ENCODE peak calls at places on chromosomes 7 and 10, in six cellular contexts. E is NB4, S is psoas muscle, J is body of pancreas, G is astrocyte of the spinal cord, V is PC-9. Q is an unnamed sample.
A peak's percentile ranks its signal among the peaks of the same experiment; 100 is the strongest.

GRCh38 chr7:142813262-142813661 is 41.6 kb upstream of the EPHB6 start:
- DNase-seq in E (no peak), V (peak; percentile 100), G (peak; percentile 70), S (no peak), J (no peak), Q (no peak)

GRCh38 chr10:45386657-45387056 is 12.6 kb downstream of the ALOX5 start:
- DNase-seq in G (no peak), E (no peak), V (no peak), S (no peak), J (no peak), Q (no peak)

GRCh38 chr10:61643316-61643751 is 19.4 kb upstream of the CABCOCO1 start:
- DNase-seq in E (no peak), V (no peak), G (peak; percentile 46), S (no peak), J (no peak), Q (no peak)

GRCh38 chr7:80324032-80324431 is 187.8 kb downstream of the GNAT3 start:
- DNase-seq in G (peak; percentile 75), V (peak; percentile 74), J (no peak), E (no peak), S (no peak), Q (no peak)

GRCh38 chr10:118763202-118763988 is 8.6 kb upstream of the CACUL1 start:
- DNase-seq in S (no peak), G (no peak), E (no peak), V (peak; percentile 91), J (no peak), Q (no peak)

GRCh38 chr7:95822717-95823116 is 50.4 kb downstream of the DYNC1I1 start:
- DNase-seq in E (no peak), V (no peak), S (no peak), J (no peak), G (no peak), Q (no peak)

GRCh38 chr10:25288181-25288580 is 113.4 kb downstream of the GPR158 start:
- DNase-seq in J (no peak), G (peak; percentile 1), E (no peak), V (no peak), S (no peak), Q (no peak)

GRCh38 chr10:99232357-99232999 is 3.2 kb downstream of the HPSE2 start:
- DNase-seq in S (peak; percentile 51), G (no peak), J (no peak), V (no peak), E (peak; percentile 5), Q (no peak)

GRCh38 chr10:101972761-101973160 is 83.2 kb downstream of the ARMH3 start:
- DNase-seq in V (no peak), G (no peak), S (no peak), J (no peak), E (no peak), Q (no peak)

GRCh38 chr7:69893915-69894314 is 295.6 kb downstream of the AUTS2 start:
- DNase-seq in V (no peak), E (peak; percentile 55), S (no peak), J (no peak), G (no peak), Q (no peak)

GRCh38 chr10:132520147-132520811 is 17.3 kb upstream of the INPP5A start:
- DNase-seq in G (peak; percentile 87), J (no peak), S (peak; percentile 63), E (no peak), V (no peak), Q (peak; percentile 77)

GRCh38 chr10:30389543-30389942 is 40.5 kb upstream of the MTPAP start:
- DNase-seq in J (no peak), E (no peak), G (no peak), V (no peak), S (no peak), Q (no peak)

GRCh38 chr10:30391266-30391665 is 42.2 kb upstream of the MTPAP start:
- DNase-seq in E (no peak), G (no peak), S (no peak), V (no peak), J (no peak), Q (no peak)

GRCh38 chr10:30396282-30396681 is 37.7 kb upstream of the MAP3K8 start:
- DNase-seq in E (peak; percentile 91), G (no peak), V (no peak), J (no peak), S (no peak), Q (no peak)

GRCh38 chr10:30390207-30390606 is 41.1 kb upstream of the MTPAP start:
- DNase-seq in J (no peak), E (no peak), S (no peak), G (no peak), V (no peak), Q (no peak)

GRCh38 chr10:30392564-30392990 is 41.4 kb upstream of the MAP3K8 start:
- DNase-seq in J (peak; percentile 74), E (peak; percentile 82), G (peak; percentile 43), V (no peak), S (peak; percentile 87), Q (peak; percentile 70)
- TF ChIP-seq CTCF in J (peak; percentile 82), E (peak; percentile 62), G (peak; percentile 92), V (peak; percentile 87), S (peak; percentile 95), Q (peak; percentile 89)

GRCh38 chr10:80545258-80545881 is 7.7 kb downstream of the SH2D4B start:
- DNase-seq in S (no peak), G (no peak), E (no peak), V (no peak), J (no peak), Q (no peak)
- TF ChIP-seq CTCF in S (no peak), G (no peak), E (no peak), V (no peak), J (no peak), Q (no peak)

DNA sequence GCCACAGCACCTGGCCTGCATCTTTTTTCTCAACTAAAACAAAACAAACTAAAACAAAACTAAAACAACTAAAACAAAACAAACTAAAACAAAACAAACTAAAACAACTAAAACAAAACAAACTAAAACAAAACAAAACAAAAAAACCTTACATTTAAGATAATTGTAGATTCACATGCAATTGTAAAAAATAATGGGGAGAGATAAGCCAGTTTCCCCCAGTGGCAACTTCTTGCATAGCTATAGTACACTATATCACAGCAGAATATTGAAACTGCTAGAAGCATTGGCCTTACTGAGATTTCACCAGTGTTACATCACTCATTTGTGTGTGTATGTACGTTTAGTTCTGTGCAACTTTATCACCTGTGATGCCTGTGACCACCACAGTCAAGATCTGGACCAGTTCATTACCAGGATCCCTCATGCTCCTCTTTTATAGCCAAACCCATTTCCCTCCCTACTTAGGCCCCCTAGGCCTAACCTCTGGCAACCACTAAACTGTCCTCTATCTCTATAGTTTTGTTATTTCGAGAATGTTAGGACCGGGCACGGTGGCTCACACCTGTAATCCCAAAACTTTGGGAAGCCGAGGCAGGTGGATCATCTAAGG is 9.3 kb downstream of the FXYD4 start:
- DNase-seq in J (no peak), S (no peak), V (peak; percentile 39), E (no peak), G (peak; percentile 38), Q (no peak)
- TF ChIP-seq CTCF in J (no peak), S (no peak), V (peak; percentile 46), E (peak; percentile 8), G (no peak), Q (no peak)

GRCh38 chr7:10721289-10721688 is 252.4 kb upstream of the PHF14 start:
- DNase-seq in G (no peak), V (no peak), J (no peak), E (no peak), S (no peak), Q (no peak)

GRCh38 chr7:10718768-10719167 is 254.9 kb upstream of the PHF14 start:
- DNase-seq in J (no peak), S (no peak), V (no peak), G (no peak), E (no peak), Q (no peak)

GRCh38 chr7:10723832-10724231 is 249.8 kb upstream of the PHF14 start:
- DNase-seq in S (no peak), G (no peak), J (no peak), V (no peak), E (no peak), Q (no peak)

GRCh38 chr7:10724449-10724848 is 249.2 kb upstream of the PHF14 start:
- DNase-seq in S (no peak), V (no peak), G (no peak), E (no peak), J (no peak), Q (no peak)

GRCh38 chr7:10720042-10720441 is 253.6 kb upstream of the PHF14 start:
- DNase-seq in V (no peak), J (no peak), S (no peak), E (no peak), G (no peak), Q (no peak)
- TF ChIP-seq CTCF in V (no peak), J (no peak), S (no peak), E (no peak), G (no peak), Q (no peak)

GRCh38 chr10:17201165-17202013 is at the start of gene TRDMT1:
- DNase-seq in S (peak; percentile 93), V (peak; percentile 56), G (peak; percentile 94), J (peak; percentile 90), E (peak; percentile 87), Q (peak; percentile 88)
- TF ChIP-seq CTCF in S (no peak), V (no peak), G (no peak), J (no peak), E (no peak), Q (peak; percentile 16)

DNA sequence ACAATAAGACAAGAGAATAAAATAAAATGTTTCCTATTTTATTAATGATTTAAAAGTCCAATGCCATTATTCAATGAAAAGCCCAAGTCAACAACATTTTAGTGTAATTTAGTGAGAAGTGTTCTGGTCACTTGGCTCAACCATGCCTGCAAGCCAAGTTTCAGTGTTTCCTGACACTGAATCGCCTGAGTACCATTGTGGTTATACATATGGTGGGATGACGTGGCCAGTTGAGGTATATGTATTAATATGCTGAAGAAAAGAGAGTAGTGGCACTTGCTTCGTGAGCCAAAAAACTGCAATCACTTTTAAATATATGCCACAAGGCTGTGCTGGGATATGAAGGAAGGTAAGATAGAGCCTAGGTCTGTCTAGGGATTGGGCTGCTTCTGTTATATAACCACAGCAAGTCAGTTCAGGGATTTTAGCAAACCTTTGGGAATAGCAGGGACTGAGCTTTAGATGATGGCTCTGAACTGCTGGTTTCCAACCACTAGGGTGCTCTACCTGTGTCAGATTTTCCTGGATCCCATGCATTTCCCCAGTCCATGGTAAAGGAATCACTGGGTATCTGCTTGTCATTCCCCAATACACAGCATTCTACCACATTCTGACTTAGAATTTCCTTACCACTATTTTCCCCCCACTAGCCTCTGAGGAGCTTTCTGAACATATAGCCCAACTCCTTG is 214.0 kb upstream of the PRPS1L1 start:
- DNase-seq in E (no peak), G (no peak), S (no peak), V (no peak), J (no peak), Q (no peak)
- TF ChIP-seq CTCF in E (peak; percentile 1), G (no peak), S (no peak), V (peak; percentile 24), J (no peak), Q (no peak)

Q was measured in uterus.